ENCODE peak calls at places on chromosomes 4 and X, in eight cellular contexts. P is breast epithelium, A is NT2/D1, S is cardiac muscle cell, K is endodermal cell, J is left ventricle myocardium inferior, Z is body of pancreas, H is left lung. M is an unnamed sample. For H3K9me3, the result is how much of the 10 kb centered on the place peaks cover.

GRCh38 chrX:114841051-114841450 is 176.4 kb downstream of the IL13RA2 start:
- DNase-seq in Z (no peak), A (no peak), J (no peak), K (no peak), S (no peak), H (no peak), P (no peak), M (no peak)

GRCh38 chr4:39526810-39527295 is 386 bp downstream of the UGDH start:
- DNase-seq in J (no peak), K (no peak), P (no peak), S (no peak), A (no peak), Z (no peak), H (no peak), M (no peak)

GRCh38 chrX:5113128-5113527 is 1115.5 kb downstream of the NLGN4X start:
- DNase-seq in K (no peak), J (no peak), H (no peak), P (no peak), A (peak), Z (no peak), S (peak), M (no peak)

GRCh38 chr4:44684648-44685047 is 6.4 kb downstream of the GUF1 start:
- DNase-seq in K (no peak), H (no peak), Z (no peak), A (no peak), P (no peak), J (no peak), S (no peak), M (no peak)

GRCh38 chr4:186297013-186297645 is 31.1 kb downstream of the F11 start:
- DNase-seq in J (no peak), Z (no peak), P (no peak), S (peak), H (no peak), K (no peak), A (peak), M (no peak)

GRCh38 chrX:64439551-64439950 is 44.3 kb upstream of the MTMR8 start:
- DNase-seq in J (no peak), S (no peak), A (no peak), H (no peak), Z (no peak), P (no peak), K (no peak), M (no peak)

GRCh38 chr4:83013931-83014330 is 3.3 kb upstream of the LIN54 start:
- DNase-seq in H (no peak), P (no peak), Z (no peak), K (no peak), A (no peak), S (no peak), J (no peak), M (no peak)

GRCh38 chrX:140765043-140765784 is 55.7 kb downstream of the LINC00632 start:
- DNase-seq in K (peak), H (no peak), A (no peak), Z (peak), P (no peak), S (peak), J (no peak), M (no peak)

GRCh38 chr4:78779280-78779679 is 3.1 kb downstream of the BMP2K start:
- DNase-seq in J (no peak), K (no peak), Z (no peak), P (no peak), A (no peak), H (no peak), S (no peak), M (no peak)

GRCh38 chrX:143571521-143571920 is 54.2 kb upstream of the SPANXN3 start:
- DNase-seq in A (no peak), H (no peak), P (no peak), J (no peak), Z (no peak), K (no peak), S (no peak), M (no peak)

GRCh38 chr4:102139932-102140331 is 205.3 kb downstream of the SLC39A8 start:
- DNase-seq in K (no peak), S (no peak), A (no peak), Z (no peak), J (no peak), P (no peak), H (no peak), M (no peak)

GRCh38 chrX:96719161-96719875 is 34.7 kb downstream of the DIAPH2 start:
- DNase-seq in Z (no peak), S (no peak), J (no peak), H (no peak), P (no peak), K (no peak), A (no peak), M (no peak)

GRCh38 chr4:76640252-76640925 is 205.4 kb downstream of the SHROOM3 start:
- DNase-seq in H (no peak), S (no peak), Z (peak), P (no peak), A (no peak), J (no peak), K (peak), M (no peak)

GRCh38 chr4:29578329-29578728 is 1141.8 kb upstream of the PCDH7 start:
- DNase-seq in J (no peak), P (no peak), K (no peak), S (no peak), A (no peak), Z (no peak), H (no peak), M (no peak)

GRCh38 chrX:126065901-126066660 is 100.0 kb downstream of the DCAF12L2 start:
- DNase-seq in A (no peak), P (no peak), K (no peak), Z (no peak), H (peak), J (no peak), S (no peak), M (no peak)

GRCh38 chr4:7513731-7514130 is 79.0 kb upstream of the PSAPL1 start:
- DNase-seq in Z (no peak), S (no peak), P (no peak), H (no peak), K (no peak), A (no peak), J (no peak), M (no peak)

GRCh38 chr4:81606796-81607550 is 135.3 kb upstream of the RASGEF1B start:
- DNase-seq in Z (peak), K (peak), S (no peak), H (no peak), A (no peak), P (no peak), J (no peak), M (no peak)

GRCh38 chrX:17788956-17789562 is 51.8 kb downstream of the SCML1 start:
- DNase-seq in K (no peak), S (no peak), H (no peak), J (no peak), P (no peak), Z (no peak), A (no peak), M (no peak)

GRCh38 chrX:92213781-92214180 is 434.6 kb downstream of the PCDH11X start:
- DNase-seq in H (no peak), P (no peak), S (no peak), Z (no peak), A (no peak), K (no peak), J (no peak), M (no peak)

GRCh38 chr4:108116423-108117168 is 52.1 kb downstream of the LEF1 start:
- DNase-seq in H (no peak), S (no peak), A (no peak), J (no peak), P (no peak), K (no peak), Z (no peak), M (no peak)

GRCh38 chr4:113125418-113125817 is 76.0 kb downstream of the ANK2 start:
- DNase-seq in S (no peak), J (no peak), K (no peak), Z (no peak), A (no peak), P (no peak), H (no peak), M (no peak)

GRCh38 chrX:108072746-108073145 is 18.6 kb downstream of the PSMD10 start:
- DNase-seq in K (no peak), J (no peak), A (no peak), Z (no peak), P (no peak), H (no peak), S (no peak), M (no peak)

GRCh38 chrX:45472968-45473367 is 272.3 kb upstream of the DIPK2B start:
- DNase-seq in Z (no peak), H (no peak), A (no peak), K (no peak), P (no peak), S (no peak), J (no peak), M (no peak)

DNA sequence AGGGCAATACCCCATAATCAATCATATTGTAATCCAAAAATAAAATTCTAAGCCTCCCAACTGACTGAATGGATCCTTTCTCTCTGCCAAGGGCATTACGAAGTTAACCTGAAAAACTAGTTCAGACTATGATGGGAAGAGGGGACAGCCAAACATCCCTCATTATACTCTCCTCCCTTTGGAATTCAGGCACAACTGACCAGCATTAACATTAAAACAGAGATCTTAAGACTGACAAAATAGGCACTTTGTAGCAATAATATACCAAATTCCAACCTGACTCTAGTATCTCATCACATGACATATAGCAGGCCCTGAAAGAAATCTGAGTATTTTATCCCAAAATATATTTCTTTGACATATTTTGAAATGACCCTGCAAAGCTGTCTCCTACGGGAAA is 55.0 kb upstream of the SPP1 start:
- DNase-seq in Z (no peak), P (no peak), A (peak), J (no peak), H (no peak), K (no peak), S (no peak), M (no peak)
- H3K9me3 ChIP-seq in Z (under half), P (under half), A (under half), J (under half), H (under half), K (under half), S (under half), M (under half)

GRCh38 chrX:868248-868647 is 237.7 kb downstream of the SHOX start:
- DNase-seq in H (no peak), J (no peak), P (no peak), A (no peak), S (no peak), Z (no peak), K (peak), M (no peak)
- H3K9me3 ChIP-seq in H (under half), J (under half), P (under half), A (under half), S (under half), Z (under half), K (under half), M (under half)

GRCh38 chrX:1261285-1261684 is 7.3 kb upstream of the CSF2RA start:
- DNase-seq in K (peak), Z (no peak), P (no peak), A (peak), J (no peak), S (no peak), H (peak), M (no peak)

GRCh38 chrX:1262369-1262768 is 6.2 kb upstream of the CSF2RA start:
- DNase-seq in A (peak), H (peak), S (no peak), Z (no peak), K (peak), J (no peak), P (no peak), M (no peak)

GRCh38 chrX:1264556-1264955 is 4.1 kb upstream of the CSF2RA start:
- DNase-seq in S (no peak), A (no peak), P (no peak), Z (no peak), K (no peak), J (no peak), H (no peak), M (no peak)

GRCh38 chrX:1265061-1265460 is 3.6 kb upstream of the CSF2RA start:
- DNase-seq in A (no peak), S (no peak), P (no peak), H (peak), K (no peak), Z (no peak), J (no peak), M (no peak)
- H3K9me3 ChIP-seq in A (under half), S (under half), P (under half), H (under half), K (under half), Z (under half), J (under half), M (under half)

DNA sequence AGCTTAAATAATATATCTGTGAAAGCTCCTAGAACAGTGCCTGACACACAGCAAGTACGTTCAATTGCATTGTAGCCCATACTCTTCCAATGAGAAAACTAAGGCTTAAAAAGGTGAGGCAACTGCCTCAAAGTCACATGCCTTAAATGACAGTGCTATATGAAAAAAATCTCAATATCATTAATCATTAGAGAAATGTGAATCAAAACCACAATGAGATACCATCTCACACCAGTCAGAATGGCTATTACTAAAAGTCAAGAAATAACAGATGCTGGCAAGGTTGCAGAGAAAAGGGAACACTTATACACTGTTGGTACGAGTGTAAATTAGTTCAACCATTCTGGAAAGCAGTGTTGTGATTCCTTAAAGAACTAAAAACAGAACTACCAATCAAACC is 151.3 kb downstream of the CHIC2 start:
- DNase-seq in K (no peak), P (no peak), Z (no peak), J (no peak), A (no peak), H (no peak), S (no peak), M (no peak)
- H3K9me3 ChIP-seq in K (under half), P (under half), Z (under half), J (under half), A (under half), H (under half), S (under half), M (under half)

GRCh38 chr4:373062-373839 is 35.6 kb downstream of the ZNF141 start:
- DNase-seq in P (no peak), A (no peak), S (no peak), H (no peak), K (no peak), Z (no peak), J (no peak), M (no peak)
- H3K9me3 ChIP-seq in P (half or more), A (half or more), S (under half), H (under half), K (half or more), Z (half or more), J (half or more), M (half or more)

DNA sequence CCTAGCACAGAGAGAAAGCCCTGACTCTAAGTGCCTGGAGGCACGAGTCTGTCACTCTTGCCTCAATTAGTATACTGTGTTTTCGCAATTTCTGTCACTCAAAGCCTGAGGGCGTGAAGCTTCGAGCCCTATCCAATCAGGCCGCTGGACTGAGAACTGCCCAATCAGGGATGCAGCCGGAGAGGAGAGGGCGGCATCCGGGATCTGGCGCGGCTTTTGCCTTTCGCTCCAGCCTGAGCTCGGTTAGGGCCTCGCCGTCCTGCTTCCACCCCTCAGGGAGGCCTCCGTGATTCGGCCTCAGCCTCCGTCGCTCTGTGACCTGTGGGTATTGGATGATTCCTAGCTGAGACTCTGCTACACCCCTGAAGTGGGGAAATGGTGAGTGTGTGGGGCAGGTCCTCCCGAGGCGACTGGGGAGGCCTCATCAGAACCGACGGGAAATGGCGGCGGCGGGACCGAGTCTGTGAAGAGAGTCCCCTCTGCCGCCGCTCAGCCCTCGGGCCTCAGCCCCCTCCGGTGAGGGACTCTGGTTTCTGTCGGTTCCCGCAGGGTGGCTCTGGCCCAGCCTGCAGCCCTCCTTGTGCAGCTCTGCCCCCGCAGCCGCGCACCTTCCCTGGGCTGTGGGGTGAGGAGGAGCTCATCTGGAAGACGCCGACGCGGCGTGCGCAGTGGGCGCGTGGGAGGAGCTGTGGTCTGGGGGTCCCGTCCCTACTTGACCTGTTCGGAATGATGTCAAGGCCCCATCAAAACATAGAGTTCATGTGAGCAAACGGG is 48.5 kb downstream of the ZNF141 start:
- DNase-seq in H (peak), Z (no peak), K (no peak), P (no peak), A (peak), J (no peak), S (no peak), M (no peak)
- H3K9me3 ChIP-seq in H (under half), Z (half or more), K (half or more), P (half or more), A (half or more), J (half or more), S (under half), M (under half)

M was measured in T-helper 17 cell.